ENCODE peak calls at places on chromosomes 5 and 9, in four cellular contexts. H, K, U and B are unnamed samples.

GRCh38 chr9:114370251-114370984 is 17.4 kb downstream of the AKNA start:
- DNase-seq in H (peak; percentile 68), U (no peak), K (no peak), B (no peak)

GRCh38 chr5:68252678-68253520 is 37.3 kb downstream of the PIK3R1 start:
- DNase-seq in H (peak; percentile 84), U (no peak), K (peak; percentile 33), B (peak; percentile 73)

GRCh38 chr5:123855630-123856029 is 343.7 kb downstream of the CSNK1G3 start:
- DNase-seq in H (no peak), K (no peak), U (no peak), B (no peak)

GRCh38 chr5:6812091-6812490 is 98.9 kb downstream of the TENT4A start:
- DNase-seq in K (no peak), H (no peak), U (no peak), B (no peak)

GRCh38 chr9:126719677-126720435 is 85.0 kb upstream of the ZBTB43 start:
- DNase-seq in H (peak; percentile 96), K (peak; percentile 66), U (no peak), B (peak; percentile 80)

GRCh38 chr9:73805853-73806458 is 654.3 kb downstream of the ANXA1 start:
- DNase-seq in K (no peak), H (no peak), U (no peak), B (no peak)

GRCh38 chr5:40572947-40573346 is 106.8 kb upstream of the PTGER4 start:
- DNase-seq in K (no peak), H (no peak), U (peak; percentile 27), B (no peak)

GRCh38 chr9:132175431-132175830 is 13.6 kb downstream of the NTNG2 start:
- DNase-seq in U (no peak), H (no peak), K (no peak), B (no peak)

GRCh38 chr5:115336201-115336720 is 39.8 kb upstream of the CCDC112 start:
- DNase-seq in K (no peak), H (no peak), U (no peak), B (no peak)

GRCh38 chr5:175733017-175733416 is 75.1 kb downstream of the HRH2 start:
- DNase-seq in K (no peak), U (no peak), H (no peak), B (no peak)

DNA sequence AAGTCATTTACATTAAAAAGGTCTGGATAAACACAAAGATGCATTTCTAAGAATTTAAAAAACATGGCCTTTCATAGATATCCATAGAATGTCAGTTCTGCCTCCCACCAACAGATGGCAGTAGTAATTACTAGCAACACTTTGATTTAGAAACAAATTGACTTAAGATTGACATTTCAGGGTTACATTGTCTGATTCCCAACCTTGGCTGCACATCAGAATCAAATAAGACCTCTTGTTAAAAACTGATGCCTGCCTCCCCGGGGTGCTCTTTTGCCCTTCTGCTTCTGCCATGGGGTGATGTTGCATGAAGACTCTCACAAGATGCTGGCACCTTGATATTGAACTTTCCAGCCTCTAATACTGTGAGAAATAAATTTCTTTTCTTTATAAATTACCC is 146.2 kb upstream of the GPR151 start:
- DNase-seq in K (no peak), U (no peak), H (no peak), B (no peak)
- TF ChIP-seq CTCF in K (peak; percentile 45), U (no peak), H (peak; percentile 78), B (peak; percentile 57)

DNA sequence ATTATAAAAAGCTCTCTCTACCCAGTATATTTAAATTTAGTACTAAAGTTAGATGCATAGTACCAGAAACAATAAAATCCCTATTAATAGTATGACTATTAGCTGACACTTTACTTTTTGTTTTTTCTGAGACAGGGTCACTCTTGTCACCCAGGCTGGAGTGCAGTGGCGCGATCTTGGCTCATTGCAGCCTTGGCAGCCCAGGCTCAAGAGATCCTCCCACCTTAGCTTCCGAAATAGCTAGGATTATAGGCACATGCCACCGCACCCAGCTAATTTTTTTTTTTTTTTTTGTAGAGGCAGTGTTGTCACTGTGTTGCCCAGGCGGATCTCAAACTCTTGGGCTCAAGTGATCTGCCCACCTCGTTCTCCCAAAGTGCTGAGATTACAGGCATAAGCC is 8.0 kb downstream of the CCNG1 start:
- DNase-seq in K (no peak), U (no peak), H (no peak), B (no peak)
- H3K36me3 ChIP-seq in K (peaks cover 90% of the 10 kb centered on the region), U (no peaks in the 10 kb centered on the region), H (peaks cover 88% of the 10 kb centered on the region), B (peaks cover 65% of the 10 kb centered on the region)

GRCh38 chr9:133945977-133946753 is 46.0 kb downstream of the VAV2 start:
- DNase-seq in U (no peak), K (peak; percentile 5), H (no peak), B (no peak)
- H3K4me1 ChIP-seq in U (no peaks in the 10 kb centered on the region), K (peaks cover 11% of the 10 kb centered on the region), H (no peaks in the 10 kb centered on the region), B (no peaks in the 10 kb centered on the region)

DNA sequence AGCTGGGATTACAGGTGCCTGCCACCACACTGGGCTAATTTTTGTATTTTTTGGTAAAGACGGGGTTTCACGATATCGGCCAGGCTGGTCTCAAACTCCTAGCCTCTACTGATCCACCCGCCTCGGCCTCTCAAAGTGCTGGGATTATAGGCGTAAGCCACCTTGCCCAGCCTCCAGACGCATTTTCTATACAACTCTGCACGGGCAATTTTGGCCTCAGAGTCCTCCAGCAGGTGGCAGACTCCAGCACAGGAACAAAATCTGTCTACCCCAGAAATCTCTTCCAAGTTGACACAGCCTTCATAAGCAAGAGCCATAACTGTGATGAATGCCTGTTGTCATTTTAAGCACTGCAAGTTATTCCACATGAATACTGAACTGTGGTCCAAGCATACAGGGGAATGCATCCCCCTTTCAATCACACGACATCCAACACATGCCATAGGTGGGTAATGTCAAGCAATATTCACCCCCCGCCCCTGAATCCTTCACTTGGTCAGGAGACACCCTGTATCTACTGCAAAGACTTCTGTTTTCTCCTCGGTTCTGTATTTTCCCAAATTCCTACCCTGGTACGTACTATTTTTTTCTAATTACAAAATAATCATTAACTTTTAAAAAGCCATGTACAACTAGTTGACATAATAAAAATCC is 50.8 kb downstream of the ALDH7A1 start:
- DNase-seq in U (no peak), H (peak; percentile 78), K (no peak), B (no peak)
- TF ChIP-seq CTCF in U (peak; percentile 6), H (peak; percentile 77), K (peak; percentile 45), B (no peak)

GRCh38 chr9:18534611-18535010 is 60.7 kb downstream of the ADAMTSL1 start:
- DNase-seq in H (no peak), U (no peak), K (no peak), B (no peak)
- H3K36me3 ChIP-seq in H (no peaks in the 10 kb centered on the region), U (no peaks in the 10 kb centered on the region), K (no peaks in the 10 kb centered on the region), B (no peaks in the 10 kb centered on the region)

DNA sequence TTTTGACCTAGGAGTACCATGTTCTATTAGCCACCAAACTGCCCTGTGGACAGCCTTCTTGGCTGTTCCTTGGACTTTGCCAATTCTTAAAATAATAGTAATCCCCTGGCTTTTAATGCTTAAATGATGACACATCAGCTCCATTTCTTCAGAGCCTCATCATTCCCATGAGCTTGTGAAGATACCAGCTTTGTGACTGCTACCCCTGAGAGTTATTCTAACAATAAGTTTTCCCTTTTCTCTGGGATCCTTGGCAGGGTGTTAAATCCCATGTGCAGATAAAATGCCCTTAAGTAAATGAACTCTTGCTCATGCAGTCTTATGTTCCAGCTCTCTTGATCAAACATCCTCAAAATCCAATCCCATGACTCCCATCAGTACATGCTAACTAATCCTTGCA is 415.3 kb downstream of the CETN3 start:
- DNase-seq in U (no peak), H (no peak), K (no peak), B (no peak)
- H3K4me1 ChIP-seq in U (no peaks in the 10 kb centered on the region), H (peaks cover 1% of the 10 kb centered on the region), K (peaks cover 22% of the 10 kb centered on the region), B (no peaks in the 10 kb centered on the region)

GRCh38 chr9:112705773-112706427 is 12.0 kb downstream of the INIP start:
- DNase-seq in U (no peak), H (peak; percentile 68), K (no peak), B (no peak)
- TF ChIP-seq CTCF in U (peak; percentile 44), H (peak; percentile 84), K (peak; percentile 55), B (peak; percentile 31)